ENCODE peak calls at places on chromosomes 2 and 18, in five cellular contexts. One of them, this sample, is unnamed.

GRCh38 chr2:188789951-188790350 is 184.2 kb upstream of the COL3A1 start:
- DNase-seq in stomach: no peak
- DNase-seq in left ventricle myocardium inferior: no peak
- DNase-seq in left lung: no peak
- DNase-seq in colonic mucosa: no peak
- DNase-seq in this sample: no peak

GRCh38 chr2:178452870-178453269 is 1.7 kb downstream of the PJVK start:
- DNase-seq in stomach: no peak
- DNase-seq in left ventricle myocardium inferior: no peak
- DNase-seq in left lung: no peak
- DNase-seq in colonic mucosa: no peak
- DNase-seq in this sample: no peak

GRCh38 chr2:792687-793086 is 115.5 kb upstream of the TMEM18 start:
- DNase-seq in stomach: no peak
- DNase-seq in left ventricle myocardium inferior: no peak
- DNase-seq in left lung: no peak
- DNase-seq in colonic mucosa: no peak
- DNase-seq in this sample: no peak

GRCh38 chr2:29075894-29076700 is 1.8 kb upstream of the PCARE start:
- DNase-seq in stomach: no peak
- DNase-seq in left ventricle myocardium inferior: no peak
- DNase-seq in left lung: no peak
- DNase-seq in colonic mucosa: no peak
- DNase-seq in this sample: no peak

GRCh38 chr2:58606799-58607198 is 365.7 kb upstream of the FANCL start:
- DNase-seq in stomach: no peak
- DNase-seq in left ventricle myocardium inferior: no peak
- DNase-seq in left lung: no peak
- DNase-seq in colonic mucosa: no peak
- DNase-seq in this sample: no peak

GRCh38 chr2:30714811-30715709 is 92.2 kb downstream of the CAPN13 start:
- DNase-seq in stomach: peak; percentile 21
- DNase-seq in left ventricle myocardium inferior: no peak
- DNase-seq in left lung: no peak
- DNase-seq in colonic mucosa: no peak
- DNase-seq in this sample: no peak

GRCh38 chr2:217671871-217672270 is 330.9 kb downstream of the TNS1 start:
- DNase-seq in stomach: no peak
- DNase-seq in left ventricle myocardium inferior: no peak
- DNase-seq in left lung: no peak
- DNase-seq in colonic mucosa: no peak
- DNase-seq in this sample: no peak

GRCh38 chr2:235467586-235467985 is 26.3 kb upstream of the AGAP1 start:
- DNase-seq in stomach: no peak
- DNase-seq in left ventricle myocardium inferior: no peak
- DNase-seq in left lung: no peak
- DNase-seq in colonic mucosa: no peak
- DNase-seq in this sample: no peak

GRCh38 chr2:14081526-14081925 is 551.0 kb upstream of the LRATD1 start:
- DNase-seq in stomach: no peak
- DNase-seq in left ventricle myocardium inferior: no peak
- DNase-seq in left lung: no peak
- DNase-seq in colonic mucosa: no peak
- DNase-seq in this sample: no peak

GRCh38 chr2:222311321-222311977 is 12.7 kb upstream of the PAX3 start:
- DNase-seq in stomach: no peak
- DNase-seq in left ventricle myocardium inferior: no peak
- DNase-seq in left lung: peak; percentile 61
- DNase-seq in colonic mucosa: no peak
- DNase-seq in this sample: no peak

GRCh38 chr2:28684142-28684858 is 67.3 kb upstream of the PPP1CB start:
- DNase-seq in stomach: no peak
- DNase-seq in left ventricle myocardium inferior: no peak
- DNase-seq in left lung: no peak
- DNase-seq in colonic mucosa: no peak
- DNase-seq in this sample: no peak

GRCh38 chr2:14654733-14655346 is 22.3 kb downstream of the LRATD1 start:
- DNase-seq in stomach: no peak
- DNase-seq in left ventricle myocardium inferior: no peak
- DNase-seq in left lung: no peak
- DNase-seq in colonic mucosa: no peak
- DNase-seq in this sample: no peak

GRCh38 chr18:59783138-59783537 is 85.9 kb upstream of the CCBE1 start:
- DNase-seq in stomach: no peak
- DNase-seq in left ventricle myocardium inferior: no peak
- DNase-seq in left lung: no peak
- DNase-seq in colonic mucosa: no peak
- DNase-seq in this sample: peak; percentile 27

GRCh38 chr2:7437716-7438648 is 520.8 kb downstream of the RNF144A start:
- DNase-seq in stomach: no peak
- DNase-seq in left ventricle myocardium inferior: no peak
- DNase-seq in left lung: no peak
- DNase-seq in colonic mucosa: no peak
- DNase-seq in this sample: no peak

GRCh38 chr2:3321825-3322224 is 55.8 kb downstream of the EIPR1 start:
- DNase-seq in stomach: no peak
- DNase-seq in left ventricle myocardium inferior: no peak
- DNase-seq in left lung: no peak
- DNase-seq in colonic mucosa: no peak
- DNase-seq in this sample: no peak

GRCh38 chr2:144181006-144181405 is 338.9 kb downstream of the ZEB2 start:
- DNase-seq in stomach: no peak
- DNase-seq in left ventricle myocardium inferior: no peak
- DNase-seq in left lung: no peak
- DNase-seq in colonic mucosa: no peak
- DNase-seq in this sample: no peak

GRCh38 chr2:237282568-237283128 is 131.3 kb downstream of the COL6A3 start:
- DNase-seq in stomach: no peak
- DNase-seq in left ventricle myocardium inferior: no peak
- DNase-seq in left lung: no peak
- DNase-seq in colonic mucosa: no peak
- DNase-seq in this sample: no peak

GRCh38 chr2:236089271-236090026 is 78.7 kb downstream of the GBX2 start:
- DNase-seq in stomach: no peak
- DNase-seq in left ventricle myocardium inferior: no peak
- DNase-seq in left lung: peak; percentile 39
- DNase-seq in colonic mucosa: no peak
- DNase-seq in this sample: no peak

GRCh38 chr2:31086585-31086984 is 51.7 kb downstream of the GALNT14 start:
- DNase-seq in stomach: no peak
- DNase-seq in left ventricle myocardium inferior: no peak
- DNase-seq in left lung: no peak
- DNase-seq in colonic mucosa: no peak
- DNase-seq in this sample: no peak

GRCh38 chr2:71558300-71559051 is 105.1 kb downstream of the DYSF start:
- DNase-seq in stomach: no peak
- DNase-seq in left ventricle myocardium inferior: no peak
- DNase-seq in left lung: peak; percentile 62
- DNase-seq in colonic mucosa: no peak
- DNase-seq in this sample: no peak

GRCh38 chr2:202165945-202166344 is 72.5 kb downstream of the SUMO1 start:
- DNase-seq in stomach: no peak
- DNase-seq in left ventricle myocardium inferior: no peak
- DNase-seq in left lung: no peak
- DNase-seq in colonic mucosa: no peak
- DNase-seq in this sample: no peak

GRCh38 chr2:177265834-177266817 is 1.6 kb upstream of the NFE2L2 start:
- DNase-seq in stomach: no peak
- DNase-seq in left ventricle myocardium inferior: no peak
- DNase-seq in left lung: no peak
- DNase-seq in colonic mucosa: peak; percentile 25
- DNase-seq in this sample: no peak

GRCh38 chr2:120914839-120915521 is 179.3 kb downstream of the GLI2 start:
- DNase-seq in stomach: peak; percentile 48
- DNase-seq in left ventricle myocardium inferior: peak; percentile 86
- DNase-seq in left lung: peak; percentile 86
- DNase-seq in colonic mucosa: peak; percentile 49
- DNase-seq in this sample: no peak

GRCh38 chr2:190507135-190507534 is 27.4 kb downstream of the NEMP2 start:
- DNase-seq in stomach: no peak
- DNase-seq in left ventricle myocardium inferior: no peak
- DNase-seq in left lung: no peak
- DNase-seq in colonic mucosa: peak; percentile 61
- DNase-seq in this sample: no peak

GRCh38 chr2:108449410-108450200 is 599 bp downstream of the GCC2 start:
- DNase-seq in stomach: peak; percentile 36
- DNase-seq in left ventricle myocardium inferior: no peak
- DNase-seq in left lung: no peak
- DNase-seq in colonic mucosa: peak; percentile 60
- DNase-seq in this sample: no peak

GRCh38 chr2:12352891-12353290 is 363.8 kb upstream of the TRIB2 start:
- DNase-seq in stomach: peak; percentile 61
- DNase-seq in left ventricle myocardium inferior: no peak
- DNase-seq in left lung: no peak
- DNase-seq in colonic mucosa: no peak
- DNase-seq in this sample: no peak

GRCh38 chr2:112187046-112187715 is 49.0 kb downstream of the FBLN7 start:
- DNase-seq in stomach: no peak
- DNase-seq in left ventricle myocardium inferior: no peak
- DNase-seq in left lung: no peak
- DNase-seq in colonic mucosa: no peak
- DNase-seq in this sample: no peak

GRCh38 chr2:134558208-134558890 is 160.5 kb downstream of the TMEM163 start:
- DNase-seq in stomach: no peak
- DNase-seq in left ventricle myocardium inferior: no peak
- DNase-seq in left lung: no peak
- DNase-seq in colonic mucosa: no peak
- DNase-seq in this sample: no peak

GRCh38 chr2:192011196-192011595 is 164.3 kb upstream of the CAVIN2 start:
- DNase-seq in stomach: no peak
- DNase-seq in left ventricle myocardium inferior: no peak
- DNase-seq in left lung: no peak
- DNase-seq in colonic mucosa: no peak
- DNase-seq in this sample: no peak

GRCh38 chr2:37698931-37699481 is 27.6 kb upstream of the CDC42EP3 start:
- DNase-seq in stomach: no peak
- DNase-seq in left ventricle myocardium inferior: no peak
- DNase-seq in left lung: no peak
- DNase-seq in colonic mucosa: no peak
- DNase-seq in this sample: no peak

GRCh38 chr2:224518806-224519580 is 66.2 kb downstream of the CUL3 start:
- DNase-seq in stomach: no peak
- DNase-seq in left ventricle myocardium inferior: no peak
- DNase-seq in left lung: no peak
- DNase-seq in colonic mucosa: no peak
- DNase-seq in this sample: no peak

GRCh38 chr18:58230438-58231179 is 186.6 kb downstream of the NEDD4L start:
- DNase-seq in stomach: peak; percentile 55
- DNase-seq in left ventricle myocardium inferior: no peak
- DNase-seq in left lung: no peak
- DNase-seq in colonic mucosa: peak; percentile 58
- DNase-seq in this sample: no peak

GRCh38 chr2:65101071-65101470 is 28.8 kb downstream of the RAB1A start:
- DNase-seq in stomach: no peak
- DNase-seq in left ventricle myocardium inferior: no peak
- DNase-seq in left lung: no peak
- DNase-seq in colonic mucosa: no peak
- DNase-seq in this sample: no peak

GRCh38 chr2:113061896-113062770 is 3.1 kb downstream of the IL36RN start:
- DNase-seq in stomach: no peak
- DNase-seq in left ventricle myocardium inferior: no peak
- DNase-seq in left lung: no peak
- DNase-seq in colonic mucosa: peak; percentile 10
- DNase-seq in this sample: no peak

GRCh38 chr18:2847341-2848144 is 737 bp downstream of the EMILIN2 start:
- DNase-seq in stomach: no peak
- DNase-seq in left ventricle myocardium inferior: peak; percentile 42
- DNase-seq in left lung: peak; percentile 88
- DNase-seq in colonic mucosa: no peak
- DNase-seq in this sample: no peak
- H3K27me3 ChIP-seq in stomach: peaks cover 35% of the 10 kb centered on the region
- H3K27me3 ChIP-seq in left ventricle myocardium inferior: peaks cover 70% of the 10 kb centered on the region
- H3K27me3 ChIP-seq in left lung: peaks cover 60% of the 10 kb centered on the region
- H3K27me3 ChIP-seq in colonic mucosa: peaks cover 30% of the 10 kb centered on the region
- H3K27me3 ChIP-seq in this sample: no peaks in the 10 kb centered on the region

GRCh38 chr2:174856447-174856846 is 92.2 kb upstream of the CHRNA1 start:
- DNase-seq in stomach: no peak
- DNase-seq in left ventricle myocardium inferior: no peak
- DNase-seq in left lung: no peak
- DNase-seq in colonic mucosa: no peak
- DNase-seq in this sample: no peak

GRCh38 chr2:174863183-174863582 is 98.9 kb upstream of the CHRNA1 start:
- DNase-seq in stomach: no peak
- DNase-seq in left ventricle myocardium inferior: no peak
- DNase-seq in left lung: no peak
- DNase-seq in colonic mucosa: no peak
- DNase-seq in this sample: no peak

GRCh38 chr2:174859563-174860169 is 95.4 kb upstream of the CHRNA1 start:
- DNase-seq in stomach: no peak
- DNase-seq in left ventricle myocardium inferior: no peak
- DNase-seq in left lung: no peak
- DNase-seq in colonic mucosa: no peak
- DNase-seq in this sample: no peak

GRCh38 chr2:174858745-174859144 is 94.5 kb upstream of the CHRNA1 start:
- DNase-seq in stomach: no peak
- DNase-seq in left ventricle myocardium inferior: no peak
- DNase-seq in left lung: no peak
- DNase-seq in colonic mucosa: no peak
- DNase-seq in this sample: no peak
- TF ChIP-seq CTCF in stomach: no peak
- TF ChIP-seq CTCF in left ventricle myocardium inferior: no peak
- TF ChIP-seq CTCF in left lung: no peak
- TF ChIP-seq CTCF in colonic mucosa: no peak
- TF ChIP-seq CTCF in this sample: no peak

GRCh38 chr2:200319587-200320337 is 13.3 kb downstream of the SPATS2L start:
- DNase-seq in stomach: no peak
- DNase-seq in left ventricle myocardium inferior: no peak
- DNase-seq in left lung: no peak
- DNase-seq in colonic mucosa: no peak
- DNase-seq in this sample: no peak
- H3K4me1 ChIP-seq in stomach: peaks cover 60% of the 10 kb centered on the region
- H3K4me1 ChIP-seq in left ventricle myocardium inferior: peaks cover 98% of the 10 kb centered on the region
- H3K4me1 ChIP-seq in left lung: peaks cover 9% of the 10 kb centered on the region
- H3K4me1 ChIP-seq in colonic mucosa: no peaks in the 10 kb centered on the region
- H3K4me1 ChIP-seq in this sample: peaks cover 88% of the 10 kb centered on the region

DNA sequence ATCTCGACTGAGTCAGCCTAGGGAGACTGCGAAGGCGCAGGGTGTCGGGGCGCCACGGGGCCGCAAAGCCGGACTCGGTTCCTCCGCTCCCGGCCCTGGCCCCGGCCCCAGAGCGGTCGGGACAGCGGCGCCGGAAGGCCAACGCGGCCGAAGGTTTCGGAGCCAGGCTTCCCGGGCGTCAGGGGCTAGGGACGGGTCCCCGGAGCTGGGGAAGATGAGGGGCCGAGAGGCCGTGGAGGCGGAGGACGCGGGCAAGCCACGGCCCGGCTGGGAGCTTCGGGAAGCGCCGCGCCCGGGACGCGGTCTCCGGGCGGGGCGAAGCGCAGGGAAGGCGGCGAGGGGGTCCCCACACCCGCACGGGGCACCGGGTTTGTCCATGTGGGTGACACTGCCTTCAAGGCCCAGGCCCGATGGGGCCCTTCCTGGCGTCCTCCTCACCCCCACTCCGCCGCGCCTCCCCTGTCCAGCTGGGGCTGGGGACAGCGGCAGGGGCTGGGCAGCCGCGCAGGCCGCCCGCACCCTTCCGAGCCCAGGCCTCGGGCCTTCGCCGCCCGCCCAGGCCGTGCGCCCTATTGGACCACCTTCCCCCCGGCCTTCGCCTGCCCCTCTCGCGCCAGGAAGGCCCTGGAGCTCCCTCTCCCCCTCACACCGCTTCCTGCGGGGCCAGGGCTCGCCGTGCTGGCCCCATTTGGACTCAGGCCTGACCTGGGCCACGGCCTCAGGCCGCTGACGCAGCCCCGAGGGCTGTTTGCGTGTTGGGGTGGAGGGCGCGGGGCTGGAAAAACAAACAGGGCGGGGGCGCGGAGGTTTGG is 12.6 kb upstream of the SIX3 start:
- DNase-seq in stomach: no peak
- DNase-seq in left ventricle myocardium inferior: no peak
- DNase-seq in left lung: peak; percentile 77
- DNase-seq in colonic mucosa: no peak
- DNase-seq in this sample: no peak
- H3K27me3 ChIP-seq in stomach: peaks cover 90% of the 10 kb centered on the region
- H3K27me3 ChIP-seq in left ventricle myocardium inferior: peaks cover 100% of the 10 kb centered on the region
- H3K27me3 ChIP-seq in left lung: peaks cover 100% of the 10 kb centered on the region
- H3K27me3 ChIP-seq in colonic mucosa: peaks cover 83% of the 10 kb centered on the region
- H3K27me3 ChIP-seq in this sample: no peaks in the 10 kb centered on the region